ENCODE peak calls at places on chromosomes 1 and 21, in ten cellular contexts. G, K, Q, P, J, V, H, O, Y and X are unnamed samples.

GRCh38 chr1:192401832-192402231 is 85.0 kb downstream of the RGS21 start:
- DNase-seq in Y (no peak), J (no peak), P (no peak), K (no peak), H (peak), O (no peak), G (no peak), V (no peak), Q (peak), X (peak)

GRCh38 chr1:55955237-55955636 is 624.1 kb downstream of the PLPP3 start:
- DNase-seq in G (no peak), O (no peak), Y (no peak), V (no peak), H (no peak), Q (peak), K (no peak), P (no peak), J (no peak), X (no peak)

GRCh38 chr1:168441745-168442144 is 102.1 kb downstream of the XCL2 start:
- DNase-seq in K (no peak), H (no peak), V (no peak), G (no peak), P (no peak), Q (peak), Y (no peak), J (no peak), O (peak), X (no peak)

GRCh38 chr1:245960171-245960570 is 546.9 kb downstream of the SMYD3 start:
- DNase-seq in H (no peak), Y (no peak), J (no peak), O (no peak), G (no peak), Q (no peak), K (no peak), P (no peak), V (no peak), X (no peak)

GRCh38 chr21:41197582-41197981 is 29.6 kb downstream of the BACE2 start:
- DNase-seq in P (no peak), Y (no peak), H (no peak), V (no peak), K (no peak), Q (no peak), G (no peak), O (no peak), J (no peak), X (peak)

GRCh38 chr1:29122987-29123870 is 474 bp downstream of the TMEM200B start:
- DNase-seq in P (peak), H (no peak), K (no peak), V (no peak), Y (no peak), O (no peak), Q (peak), J (peak), G (peak), X (no peak)

GRCh38 chr1:224377676-224378006 is 21.0 kb downstream of the CNIH4 start:
- DNase-seq in K (no peak), H (peak), P (peak), Q (peak), J (no peak), O (no peak), Y (no peak), V (no peak), G (no peak), X (no peak)

GRCh38 chr1:229537894-229538293 is 20.6 kb downstream of the ABCB10 start:
- DNase-seq in G (no peak), V (no peak), J (no peak), O (no peak), Q (no peak), Y (no peak), H (no peak), K (no peak), P (no peak), X (no peak)

GRCh38 chr1:22749919-22750670 is 39.5 kb downstream of the EPHB2 start:
- DNase-seq in H (peak), G (peak), V (peak), K (no peak), J (peak), O (peak), Y (peak), Q (peak), P (peak), X (peak)

GRCh38 chr1:103492003-103492665 is 33.4 kb upstream of the RNPC3 start:
- DNase-seq in H (no peak), V (no peak), P (no peak), Q (no peak), K (no peak), Y (no peak), G (no peak), O (no peak), J (no peak), X (no peak)

GRCh38 chr1:181479137-181479745 is 4.1 kb upstream of the CACNA1E start:
- DNase-seq in J (peak), K (peak), P (peak), O (no peak), G (no peak), Y (peak), H (no peak), V (peak), Q (peak), X (peak)

GRCh38 chr1:165235158-165235776 is 121.2 kb downstream of the LMX1A start:
- DNase-seq in O (no peak), K (no peak), Y (no peak), J (peak), P (peak), H (no peak), G (no peak), Q (no peak), V (peak), X (no peak)

GRCh38 chr1:232306269-232306911 is 323.5 kb downstream of the SIPA1L2 start:
- DNase-seq in P (no peak), O (no peak), J (peak), V (no peak), G (no peak), Q (no peak), H (no peak), Y (no peak), K (peak), X (no peak)

GRCh38 chr1:223421025-223421424 is 27.8 kb downstream of the CCDC185 start:
- DNase-seq in Y (no peak), J (no peak), V (no peak), G (no peak), P (no peak), O (no peak), Q (no peak), K (no peak), H (no peak), X (peak)

GRCh38 chr21:32726742-32727477 is 903 bp downstream of the SYNJ1 start:
- DNase-seq in Q (no peak), K (no peak), V (peak), Y (peak), G (peak), P (peak), J (peak), O (no peak), H (no peak), X (peak)

GRCh38 chr1:5456090-5456789 is 536.0 kb downstream of the NPHP4 start:
- DNase-seq in P (no peak), V (no peak), Y (no peak), H (no peak), O (no peak), K (no peak), G (no peak), J (no peak), Q (no peak), X (no peak)

GRCh38 chr1:147812799-147813198 is 52.4 kb upstream of the GJA5 start:
- DNase-seq in G (no peak), Q (no peak), H (no peak), O (no peak), K (no peak), J (no peak), V (no peak), P (no peak), Y (no peak), X (no peak)

GRCh38 chr1:225479996-225480720 is 52.3 kb upstream of the LBR start:
- DNase-seq in H (no peak), O (no peak), J (no peak), V (no peak), G (peak), Y (no peak), Q (no peak), P (no peak), K (no peak), X (no peak)

GRCh38 chr1:47934243-47934805 is 62.9 kb downstream of the TRABD2B start:
- DNase-seq in P (peak), J (peak), V (peak), Q (no peak), O (peak), G (peak), H (no peak), K (no peak), Y (peak), X (peak)

GRCh38 chr1:156465747-156466365 is 34.7 kb downstream of the MEF2D start:
- DNase-seq in K (no peak), P (no peak), G (no peak), Q (no peak), J (peak), V (no peak), H (no peak), O (no peak), Y (no peak), X (no peak)

GRCh38 chr1:151615711-151616504 is 4.1 kb downstream of the SNX27 start:
- DNase-seq in J (no peak), Q (no peak), G (no peak), H (no peak), P (no peak), V (no peak), Y (no peak), O (no peak), K (no peak), X (no peak)

GRCh38 chr21:42063578-42064521 is 7.3 kb upstream of the UMODL1 start:
- DNase-seq in Y (no peak), Q (no peak), K (peak), V (no peak), H (peak), G (no peak), O (no peak), J (peak), P (no peak), X (peak)

GRCh38 chr1:154474802-154475201 is 27.2 kb upstream of the TDRD10 start:
- DNase-seq in G (no peak), P (peak), H (peak), O (no peak), J (no peak), K (peak), Y (peak), Q (peak), V (peak), X (peak)

GRCh38 chr1:48693180-48693579 is 83.5 kb downstream of the BEND5 start:
- DNase-seq in V (no peak), G (no peak), Y (no peak), H (no peak), P (no peak), Q (no peak), O (no peak), J (no peak), K (no peak), X (no peak)

GRCh38 chr1:74729741-74730478 is 2.9 kb downstream of the CRYZ start:
- DNase-seq in H (peak), G (no peak), O (no peak), Q (peak), K (no peak), P (no peak), Y (no peak), J (no peak), V (peak), X (peak)

GRCh38 chr1:40267767-40268187 is 9.7 kb downstream of the ZMPSTE24 start:
- DNase-seq in Y (no peak), G (no peak), J (no peak), Q (peak), V (no peak), O (no peak), K (no peak), P (no peak), H (peak), X (no peak)

GRCh38 chr1:237120683-237121082 is 78.7 kb downstream of the RYR2 start:
- DNase-seq in H (no peak), J (no peak), Q (no peak), V (no peak), Y (no peak), O (no peak), G (no peak), K (no peak), P (no peak), X (no peak)

GRCh38 chr1:93668121-93668520 is 13.5 kb downstream of the BCAR3 start:
- DNase-seq in G (no peak), Q (no peak), J (no peak), H (no peak), P (no peak), O (no peak), Y (no peak), V (no peak), K (no peak), X (no peak)
- H3K27ac ChIP-seq in G (no peak), Q (no peak), J (no peak), H (peak), P (peak), O (no peak), Y (no peak), V (no peak), K (no peak), X (no peak)

DNA sequence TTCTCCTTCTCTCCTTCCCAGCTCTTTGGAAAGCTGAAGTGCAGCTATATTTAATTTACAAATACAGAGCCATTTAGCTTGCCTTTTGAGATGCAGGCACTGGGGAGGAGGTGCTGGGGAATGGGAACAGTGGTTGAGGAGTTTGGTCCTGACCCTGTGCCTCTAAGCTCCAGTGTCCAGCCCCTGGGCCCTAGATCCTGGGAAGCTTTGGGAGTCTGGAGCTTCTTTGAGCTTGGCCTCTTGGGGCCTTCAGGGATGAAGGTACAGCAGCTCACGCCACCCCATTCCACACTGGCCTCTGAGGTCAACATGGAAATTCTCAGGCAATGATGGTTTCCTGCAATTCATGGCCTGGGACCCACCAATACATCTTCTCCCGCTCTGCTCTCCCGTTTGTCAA is 68.0 kb upstream of the POU3F1 start:
- DNase-seq in V (no peak), O (no peak), Y (no peak), K (no peak), G (no peak), J (no peak), P (no peak), Q (no peak), H (no peak), X (no peak)
- H3K27ac ChIP-seq in V (peak), O (no peak), Y (no peak), K (no peak), G (no peak), J (no peak), P (no peak), Q (no peak), H (no peak), X (no peak)

GRCh38 chr1:62013264-62013663 is 181.4 kb upstream of the L1TD1 start:
- DNase-seq in P (no peak), J (peak), H (no peak), Q (no peak), K (no peak), O (no peak), V (no peak), Y (no peak), G (no peak), X (no peak)
- H3K27ac ChIP-seq in P (no peak), J (no peak), H (no peak), Q (no peak), K (no peak), O (no peak), V (no peak), Y (no peak), G (peak), X (no peak)

DNA sequence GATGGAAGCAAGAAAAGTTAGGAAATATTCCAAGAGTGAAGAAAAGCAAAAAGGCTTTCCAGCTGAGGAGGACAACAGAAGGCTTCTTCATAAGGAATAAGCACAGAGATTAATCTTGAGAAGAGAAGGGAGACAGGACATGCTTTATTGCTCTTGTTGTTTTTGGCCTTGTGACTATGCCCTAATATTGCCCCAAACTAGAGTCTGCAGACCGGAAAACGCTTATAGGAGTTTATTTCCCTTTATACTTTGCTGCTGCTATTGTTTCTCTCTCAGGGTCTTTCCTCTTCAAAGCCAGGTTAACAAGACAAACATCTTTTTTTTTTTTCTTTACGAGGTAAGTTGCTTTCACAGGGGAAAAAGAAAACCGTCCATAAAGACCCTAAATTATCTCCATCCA is 991.4 kb downstream of the ADGRL2 start:
- DNase-seq in P (no peak), Y (no peak), O (no peak), V (no peak), G (no peak), K (no peak), Q (no peak), H (no peak), J (no peak), X (no peak)
- H3K27ac ChIP-seq in P (no peak), Y (no peak), O (no peak), V (no peak), G (no peak), K (no peak), Q (no peak), H (no peak), J (no peak), X (no peak)

GRCh38 chr1:185450123-185450788 is 133.2 kb upstream of the IVNS1ABP start:
- DNase-seq in H (no peak), G (no peak), V (no peak), K (no peak), Y (no peak), J (no peak), O (no peak), P (no peak), Q (no peak), X (peak)
- H3K27ac ChIP-seq in H (no peak), G (no peak), V (no peak), K (no peak), Y (no peak), J (no peak), O (no peak), P (peak), Q (no peak), X (peak)

GRCh38 chr1:94036721-94037120 is 84.2 kb downstream of the ABCA4 start:
- DNase-seq in H (no peak), V (no peak), G (no peak), K (no peak), P (no peak), Y (no peak), Q (peak), J (no peak), O (no peak), X (no peak)

GRCh38 chr1:94039871-94040569 is 80.9 kb downstream of the ABCA4 start:
- DNase-seq in V (peak), Y (peak), Q (peak), J (no peak), K (no peak), G (peak), P (no peak), O (no peak), H (no peak), X (no peak)

GRCh38 chr1:94037392-94038229 is 83.3 kb downstream of the ABCA4 start:
- DNase-seq in Y (no peak), Q (no peak), V (no peak), H (peak), O (no peak), P (no peak), K (no peak), G (no peak), J (no peak), X (no peak)

GRCh38 chr1:94039514-94039870 is 81.5 kb downstream of the ABCA4 start:
- DNase-seq in K (peak), Y (peak), P (peak), J (peak), H (no peak), O (no peak), Q (peak), V (peak), G (peak), X (peak)

GRCh38 chr1:94038511-94038910 is 82.4 kb downstream of the ABCA4 start:
- DNase-seq in J (peak), P (no peak), H (no peak), O (no peak), K (no peak), V (no peak), Q (peak), G (no peak), Y (no peak), X (no peak)
- H3K27ac ChIP-seq in J (no peak), P (no peak), H (peak), O (peak), K (no peak), V (no peak), Q (no peak), G (no peak), Y (no peak), X (no peak)

DNA sequence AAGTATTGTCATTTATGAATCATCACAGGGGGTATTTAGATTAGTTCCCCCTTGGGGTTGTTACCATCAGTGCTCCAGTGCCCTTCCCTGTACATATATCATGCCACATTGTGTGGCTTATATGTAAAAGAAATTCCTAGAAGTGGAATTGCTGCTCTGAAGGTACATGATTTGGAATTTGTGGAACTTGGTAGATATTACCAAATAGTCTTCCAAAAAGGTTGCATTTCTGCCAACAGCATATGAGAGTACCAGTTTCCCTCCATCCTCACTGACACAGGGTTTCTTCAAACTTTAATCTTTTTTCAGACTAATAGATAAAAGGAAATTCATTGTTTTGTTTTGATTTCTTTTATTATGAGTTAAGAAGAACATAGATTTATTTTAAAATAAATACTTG is 41.3 kb downstream of the AKNAD1 start:
- DNase-seq in V (peak), P (no peak), H (no peak), K (no peak), O (no peak), Q (no peak), G (no peak), Y (no peak), J (no peak), X (no peak)
- H3K27ac ChIP-seq in V (no peak), P (peak), H (no peak), K (peak), O (peak), Q (peak), G (peak), Y (peak), J (no peak), X (no peak)

GRCh38 chr1:234532511-234532922 is 53.5 kb upstream of the TARBP1 start:
- DNase-seq in V (no peak), O (no peak), H (no peak), Y (peak), J (no peak), P (no peak), K (no peak), Q (peak), G (peak), X (no peak)

GRCh38 chr1:234535208-234535607 is 56.2 kb upstream of the TARBP1 start:
- DNase-seq in G (no peak), H (no peak), P (no peak), Y (no peak), J (no peak), V (no peak), O (no peak), K (no peak), Q (no peak), X (no peak)

GRCh38 chr1:234535763-234536515 is 57.0 kb upstream of the TARBP1 start:
- DNase-seq in G (peak), O (peak), V (no peak), H (no peak), Y (peak), K (peak), Q (peak), P (peak), J (peak), X (no peak)

GRCh38 chr1:234533034-234533571 is 54.1 kb upstream of the TARBP1 start:
- DNase-seq in J (no peak), V (peak), H (peak), P (peak), Q (peak), O (no peak), K (no peak), Y (peak), G (peak), X (no peak)

DNA sequence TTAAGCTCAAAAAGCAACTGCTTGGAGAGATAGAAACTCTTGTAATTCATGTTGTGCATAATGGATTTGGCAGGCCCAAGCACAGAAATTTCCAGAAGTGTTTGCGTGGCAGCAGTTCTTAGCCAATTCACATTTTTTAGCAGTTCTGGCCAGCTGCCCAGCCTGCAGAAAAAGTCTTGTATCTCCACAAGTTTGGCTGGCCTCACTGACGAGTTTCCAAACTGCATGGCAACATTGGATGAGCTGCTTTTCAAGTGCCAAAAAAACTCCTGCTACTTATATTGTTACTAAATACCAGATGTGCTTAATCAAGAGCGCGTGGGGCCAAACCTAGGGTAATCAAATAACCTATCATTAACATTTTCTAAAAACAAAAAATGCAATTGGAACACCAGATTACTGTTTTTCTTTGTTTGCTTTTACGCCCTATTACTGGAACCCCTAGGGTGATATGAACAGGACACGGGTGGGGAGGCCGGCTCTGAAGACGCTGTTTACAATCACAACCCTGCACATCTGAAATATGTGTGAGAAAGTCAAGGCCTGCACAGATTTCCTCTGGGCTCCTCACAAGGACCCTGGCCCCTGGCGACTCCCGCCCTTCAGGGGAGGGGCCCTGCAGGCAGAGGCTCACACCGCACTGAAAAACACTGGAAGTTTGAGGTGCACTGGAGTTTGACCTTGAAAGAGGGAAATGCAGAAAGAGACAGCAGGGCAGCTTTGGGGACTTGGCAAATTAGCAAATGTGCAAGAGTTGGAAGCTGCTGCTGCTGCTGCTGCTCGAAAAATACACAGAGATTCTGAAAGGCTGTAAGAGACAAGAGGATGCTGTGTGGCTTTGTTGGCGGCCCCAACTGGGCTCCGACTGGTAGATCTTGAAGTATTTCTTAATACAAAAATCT is 55.2 kb upstream of the TARBP1 start:
- DNase-seq in O (peak), H (no peak), K (peak), G (peak), P (peak), Y (peak), V (peak), Q (peak), J (no peak), X (no peak)
- H3K27ac ChIP-seq in O (peak), H (peak), K (peak), G (peak), P (peak), Y (peak), V (peak), Q (peak), J (no peak), X (peak)